ENCODE peak calls at places on chromosomes 7 and 10, in four cellular contexts. K, C, M and S are unnamed samples.

GRCh38 chr10:52447931-52448353 is 133.9 kb downstream of the DKK1 start:
- DNase-seq in C (no peak), K (no peak), M (no peak), S (no peak)

GRCh38 chr7:85770332-85770731 is 583.5 kb upstream of the SEMA3D start:
- DNase-seq in M (peak; percentile 79), C (no peak), K (no peak), S (no peak)

GRCh38 chr7:40658731-40659130 is 523.9 kb downstream of the SUGCT start:
- DNase-seq in M (no peak), K (no peak), C (no peak), S (peak; percentile 73)

GRCh38 chr7:3267928-3268690 is 32.9 kb upstream of the SDK1 start:
- DNase-seq in M (peak; percentile 100), K (no peak), C (no peak), S (no peak)

GRCh38 chr7:284762-285722 is 4.9 kb upstream of the FOXL3 start:
- DNase-seq in C (no peak), M (no peak), K (no peak), S (no peak)

GRCh38 chr10:23523251-23523650 is 84.4 kb downstream of the OTUD1 start:
- DNase-seq in K (no peak), C (no peak), M (no peak), S (no peak)

GRCh38 chr10:64368298-64368697 is 847.1 kb downstream of the REEP3 start:
- DNase-seq in K (no peak), M (no peak), C (no peak), S (no peak)

GRCh38 chr10:92848037-92848440 is 281 bp upstream of the EXOC6 start:
- DNase-seq in C (no peak), M (no peak), K (no peak), S (no peak)

GRCh38 chr7:48139461-48139860 is 31.8 kb upstream of the ABCA13 start:
- DNase-seq in M (peak; percentile 12), K (no peak), C (no peak), S (no peak)

GRCh38 chr7:90797596-90797995 is 201.5 kb downstream of the CDK14 start:
- DNase-seq in K (no peak), C (no peak), M (no peak), S (no peak)

GRCh38 chr10:3524086-3524960 is 260.7 kb downstream of the KLF6 start:
- DNase-seq in K (no peak), M (peak; percentile 26), C (no peak), S (no peak)

GRCh38 chr7:138072726-138073125 is 3.5 kb upstream of the AKR1D1 start:
- DNase-seq in M (no peak), C (no peak), K (no peak), S (no peak)

GRCh38 chr10:97737770-97738265 is 890 bp downstream of the ZFYVE27 start:
- DNase-seq in M (no peak), C (no peak), K (no peak), S (no peak)

GRCh38 chr10:123126246-123126645 is 9.5 kb upstream of the HMX3 start:
- DNase-seq in M (no peak), K (no peak), C (no peak), S (no peak)

GRCh38 chr7:28330384-28331070 is 81.8 kb upstream of the CREB5 start:
- DNase-seq in C (no peak), M (peak; percentile 38), K (no peak), S (no peak)

GRCh38 chr10:56763090-56763489 is 402.0 kb upstream of the ZWINT start:
- DNase-seq in K (no peak), C (no peak), M (no peak), S (no peak)

GRCh38 chr10:13371879-13372470 is 23.9 kb upstream of the SEPHS1 start:
- DNase-seq in C (no peak), K (no peak), M (peak; percentile 83), S (peak; percentile 76)

GRCh38 chr7:120842131-120842621 is 15.8 kb downstream of the TSPAN12 start:
- DNase-seq in M (no peak), C (no peak), K (no peak), S (no peak)

GRCh38 chr10:62885656-62886461 is 69.7 kb upstream of the EGR2 start:
- DNase-seq in M (peak; percentile 32), C (no peak), K (no peak), S (peak; percentile 14)

GRCh38 chr10:47401874-47402645 is 18.0 kb upstream of the ZNF488 start:
- DNase-seq in C (no peak), K (no peak), M (no peak), S (no peak)

GRCh38 chr7:27235387-27236052 is 7.1 kb upstream of the EVX1 start:
- DNase-seq in K (no peak), M (no peak), C (no peak), S (no peak)

GRCh38 chr7:101453617-101454016 is 90.9 kb downstream of the COL26A1 start:
- DNase-seq in K (no peak), C (no peak), M (no peak), S (no peak)

GRCh38 chr10:11434323-11434722 is 177.1 kb downstream of the USP6NL start:
- DNase-seq in K (no peak), C (no peak), M (no peak), S (no peak)

GRCh38 chr10:69716711-69717560 is 84.8 kb upstream of the COL13A1 start:
- DNase-seq in M (peak; percentile 49), C (no peak), K (no peak), S (no peak)

GRCh38 chr7:141999219-141999618 is 3.5 kb downstream of the MGAM start:
- DNase-seq in K (no peak), C (no peak), M (no peak), S (no peak)

GRCh38 chr7:65382452-65382851 is 8.8 kb downstream of the ZNF92 start:
- DNase-seq in M (no peak), C (no peak), K (no peak), S (no peak)

GRCh38 chr7:21318190-21318915 is 109.5 kb upstream of the SP4 start:
- DNase-seq in C (no peak), K (no peak), M (peak; percentile 37), S (no peak)

GRCh38 chr10:120573355-120573754 is 116.3 kb downstream of the PLPP4 start:
- DNase-seq in K (no peak), C (no peak), M (no peak), S (no peak)

GRCh38 chr10:124094419-124094785 is 1.0 kb upstream of the CHST15 start:
- DNase-seq in M (no peak), K (no peak), C (no peak), S (no peak)